ENCODE peak calls at places on chromosome 11, in seven cellular contexts. U, S, F, P, D, L and C are unnamed samples.

GRCh38 chr11:19905280-19905853 is 192.7 kb downstream of the NAV2 start:
- DNase-seq in U (peak), S (peak), F (no peak), P (peak), D (no peak), L (no peak), C (peak)

GRCh38 chr11:7595016-7595869 is 78.1 kb downstream of the CYB5R2 start:
- DNase-seq in U (no peak), S (no peak), F (peak), P (peak), D (no peak), L (no peak), C (no peak)

GRCh38 chr11:102313225-102313940 is 3.9 kb upstream of the BIRC3 start:
- DNase-seq in U (no peak), S (no peak), F (no peak), P (no peak), D (no peak), L (no peak), C (no peak)

GRCh38 chr11:68295940-68296339 is 16.5 kb upstream of the LRP5 start:
- DNase-seq in U (no peak), S (no peak), F (no peak), P (no peak), D (no peak), L (no peak), C (no peak)

GRCh38 chr11:130580372-130580771 is 131.9 kb downstream of the ADAMTS15 start:
- DNase-seq in U (peak), S (peak), F (peak), P (peak), D (peak), L (peak), C (peak)

GRCh38 chr11:13494051-13494450 is 1.7 kb downstream of the PTH start:
- DNase-seq in U (no peak), S (no peak), F (no peak), P (peak), D (no peak), L (no peak), C (no peak)

GRCh38 chr11:104199041-104199440 is 35.1 kb upstream of the PDGFD start:
- DNase-seq in U (no peak), S (no peak), F (no peak), P (no peak), D (no peak), L (no peak), C (no peak)

GRCh38 chr11:115317428-115318185 is 186.6 kb downstream of the CADM1 start:
- DNase-seq in U (peak), S (peak), F (no peak), P (peak), D (no peak), L (no peak), C (no peak)

GRCh38 chr11:12917830-12918229 is 91.3 kb upstream of the RASSF10 start:
- DNase-seq in U (no peak), S (no peak), F (no peak), P (no peak), D (no peak), L (no peak), C (no peak)

GRCh38 chr11:121082219-121082618 is 18.8 kb upstream of the TECTA start:
- DNase-seq in U (no peak), S (no peak), F (no peak), P (no peak), D (no peak), L (no peak), C (no peak)

GRCh38 chr11:11025087-11025486 is 167.2 kb upstream of the ZBED5 start:
- DNase-seq in U (peak), S (peak), F (no peak), P (no peak), D (no peak), L (no peak), C (no peak)

GRCh38 chr11:128498846-128499245 is 88.5 kb downstream of the ETS1 start:
- DNase-seq in U (peak), S (peak), F (no peak), P (peak), D (no peak), L (no peak), C (no peak)

GRCh38 chr11:108580645-108581044 is 12.9 kb downstream of the EXPH5 start:
- DNase-seq in U (no peak), S (no peak), F (no peak), P (no peak), D (no peak), L (no peak), C (no peak)
- H2AK5ac ChIP-seq in U (no peak), S (no peak), F (no peak), P (no peak), D (no peak), L (no peak), C (no peak)

DNA sequence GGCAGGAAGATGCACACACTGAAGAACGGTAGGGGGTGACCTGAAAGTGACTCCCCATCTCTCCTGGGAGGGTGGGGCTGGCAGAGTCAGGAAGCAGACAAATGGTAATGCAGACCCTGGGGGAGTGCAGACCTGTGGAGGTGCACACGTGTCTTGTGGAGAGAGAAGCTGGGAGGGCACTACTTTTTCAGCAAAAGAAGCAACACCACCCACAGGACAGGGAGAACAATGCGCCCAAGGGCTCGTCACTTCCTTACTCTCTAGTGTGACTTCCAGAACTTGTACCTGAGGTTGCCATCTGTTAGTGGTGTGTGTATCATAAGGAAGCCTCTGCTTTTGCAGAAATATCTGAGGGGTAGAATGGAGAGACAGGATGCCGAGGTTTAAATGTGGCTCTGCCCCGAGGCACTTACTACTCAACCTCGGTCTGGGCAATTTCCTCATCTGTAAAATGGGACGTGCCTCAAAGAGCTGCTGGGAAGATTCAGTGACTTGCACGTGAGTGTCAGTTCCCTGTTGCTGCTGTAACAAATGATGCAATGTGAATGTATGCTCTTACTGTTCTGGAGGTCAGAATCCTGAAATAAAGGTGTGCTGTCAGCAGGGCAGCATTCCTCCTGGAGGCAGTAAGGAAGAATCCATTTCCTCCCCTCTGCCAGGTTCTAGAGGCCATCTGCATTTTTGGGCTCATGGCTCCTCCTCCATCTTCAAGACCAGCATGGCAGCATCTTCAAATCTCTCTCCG is 323.4 kb downstream of the SHANK2 start:
- DNase-seq in U (no peak), S (no peak), F (no peak), P (peak), D (no peak), L (no peak), C (no peak)
- H2AK5ac ChIP-seq in U (no peak), S (no peak), F (no peak), P (no peak), D (no peak), L (no peak), C (no peak)

DNA sequence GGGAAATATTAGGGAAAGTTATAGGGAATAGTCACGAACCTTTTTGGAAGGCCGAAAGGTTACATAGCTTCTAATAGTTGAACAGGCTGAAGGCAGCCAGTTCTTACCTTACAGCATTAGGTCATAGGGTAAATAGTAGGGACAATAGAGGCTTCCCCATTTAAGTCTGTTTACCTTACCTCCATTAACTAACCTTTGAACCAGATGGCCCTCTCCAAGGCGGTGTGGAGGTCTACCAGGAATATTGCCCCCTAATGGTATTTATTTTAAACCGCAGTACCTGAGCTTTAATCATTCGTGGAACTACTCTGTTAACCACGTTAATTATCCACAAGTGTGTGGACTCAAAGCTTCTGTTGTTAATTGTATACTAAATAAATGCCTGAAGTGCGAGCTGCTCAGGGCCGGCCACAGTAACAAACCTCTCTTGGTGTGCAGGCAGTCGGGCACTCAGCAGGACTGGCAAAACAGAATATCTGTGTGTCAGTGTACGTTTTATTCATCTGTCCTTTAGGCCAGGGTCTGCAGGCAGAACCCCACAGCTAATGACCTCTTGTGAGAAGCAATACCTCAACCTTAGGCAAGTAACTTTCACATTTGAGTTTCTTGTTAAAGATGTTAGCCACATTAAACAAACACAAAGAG is 81.7 kb downstream of the PRCP start:
- DNase-seq in U (no peak), S (no peak), F (no peak), P (peak), D (no peak), L (no peak), C (no peak)
- H2AK5ac ChIP-seq in U (no peak), S (no peak), F (no peak), P (no peak), D (no peak), L (no peak), C (no peak)

GRCh38 chr11:112587664-112588063 is 327.0 kb upstream of the PLET1 start:
- DNase-seq in U (no peak), S (no peak), F (no peak), P (no peak), D (no peak), L (no peak), C (no peak)

GRCh38 chr11:112588252-112588668 is 327.6 kb upstream of the PLET1 start:
- DNase-seq in U (peak), S (peak), F (peak), P (peak), D (peak), L (peak), C (peak)

GRCh38 chr11:112589132-112589531 is 328.5 kb upstream of the PLET1 start:
- DNase-seq in U (peak), S (no peak), F (no peak), P (no peak), D (no peak), L (no peak), C (no peak)

GRCh38 chr11:112593440-112593839 is 332.8 kb upstream of the PLET1 start:
- DNase-seq in U (no peak), S (no peak), F (no peak), P (no peak), D (no peak), L (no peak), C (no peak)

GRCh38 chr11:112590778-112591177 is 330.1 kb upstream of the PLET1 start:
- DNase-seq in U (peak), S (no peak), F (no peak), P (no peak), D (no peak), L (no peak), C (no peak)
- H2AK5ac ChIP-seq in U (no peak), S (no peak), F (no peak), P (no peak), D (no peak), L (no peak), C (no peak)

GRCh38 chr11:637593-638507 is 781 bp downstream of the DRD4 start:
- DNase-seq in U (peak), S (no peak), F (no peak), P (no peak), D (no peak), L (no peak), C (peak)
- H2AK5ac ChIP-seq in U (no peak), S (no peak), F (no peak), P (no peak), D (no peak), L (peak), C (peak)

GRCh38 chr11:73185680-73186293 is 32.3 kb upstream of the P2RY2 start:
- DNase-seq in U (peak), S (peak), F (no peak), P (no peak), D (peak), L (no peak), C (no peak)
- H2AK5ac ChIP-seq in U (no peak), S (peak), F (no peak), P (no peak), D (peak), L (no peak), C (peak)